ENCODE peak calls at places on chromosomes 3 and 15, in nine cellular contexts. S is neural progenitor cell, H is upper lobe of right lung, W is heart left ventricle, X is cardiac muscle cell, F is adrenal gland, Y is heart right ventricle, Z is left lung, R is astrocyte. K is an unnamed sample. For H3K36me3, the result is how much of the 10 kb centered on the place peaks cover.

GRCh38 chr3:125028657-125029056 is 27.1 kb downstream of the HEG1 start:
- DNase-seq in S (no peak), F (no peak), W (no peak), Z (no peak), X (no peak), R (no peak), H (no peak), Y (no peak), K (no peak)

GRCh38 chr3:53274938-53275666 is 19.3 kb upstream of the TKT start:
- DNase-seq in W (no peak), R (no peak), X (no peak), S (no peak), F (no peak), H (peak), Z (no peak), Y (no peak), K (no peak)

GRCh38 chr3:105850593-105850992 is 18.2 kb downstream of the CBLB start:
- DNase-seq in R (no peak), H (no peak), Z (no peak), Y (no peak), X (no peak), F (no peak), S (no peak), W (no peak), K (no peak)

GRCh38 chr15:56677271-56677670 is 56.0 kb downstream of the ZNF280D start:
- DNase-seq in Z (no peak), Y (no peak), W (no peak), H (no peak), R (no peak), X (no peak), S (no peak), F (no peak), K (no peak)

GRCh38 chr15:31511707-31512310 is 185.2 kb downstream of the KLF13 start:
- DNase-seq in X (no peak), R (no peak), Z (no peak), H (no peak), Y (no peak), F (no peak), S (no peak), W (no peak), K (no peak)

GRCh38 chr15:93656041-93656440 is 567.0 kb upstream of the RGMA start:
- DNase-seq in R (no peak), X (no peak), Y (no peak), Z (no peak), S (no peak), F (no peak), W (no peak), H (no peak), K (no peak)

GRCh38 chr15:79028411-79028964 is 62.1 kb downstream of the RASGRF1 start:
- DNase-seq in X (peak), W (no peak), S (peak), Z (no peak), Y (peak), F (peak), R (no peak), H (no peak), K (peak)

GRCh38 chr3:195270350-195271115 is 426 bp downstream of the XXYLT1 start:
- DNase-seq in H (peak), S (peak), X (peak), R (peak), W (peak), F (no peak), Z (peak), Y (peak), K (peak)

GRCh38 chr15:35281515-35281914 is 196.4 kb upstream of the NANOGP8 start:
- DNase-seq in S (no peak), X (no peak), F (no peak), W (no peak), Z (no peak), R (peak), H (no peak), Y (no peak), K (peak)

GRCh38 chr15:36024066-36024465 is 478.1 kb upstream of the DPH6 start:
- DNase-seq in R (no peak), S (no peak), Z (no peak), Y (peak), X (no peak), H (no peak), F (no peak), W (no peak), K (no peak)

GRCh38 chr3:48674505-48674904 is 11.2 kb downstream of the NCKIPSD start:
- DNase-seq in H (no peak), Z (peak), X (no peak), S (no peak), F (no peak), R (no peak), Y (no peak), W (no peak), K (no peak)

GRCh38 chr15:88209111-88209510 is 47.4 kb downstream of the NTRK3 start:
- DNase-seq in F (no peak), S (no peak), H (no peak), Y (no peak), X (no peak), Z (no peak), W (no peak), R (no peak), K (no peak)

GRCh38 chr3:4908066-4908768 is 71.0 kb upstream of the BHLHE40 start:
- DNase-seq in Z (no peak), H (no peak), F (no peak), W (no peak), S (no peak), Y (no peak), X (peak), R (no peak), K (no peak)

GRCh38 chr3:190494907-190495306 is 19.0 kb upstream of the IL1RAP start:
- DNase-seq in Y (no peak), X (no peak), W (no peak), R (no peak), H (no peak), F (no peak), Z (no peak), S (no peak), K (no peak)

GRCh38 chr3:168186293-168186983 is 90.7 kb upstream of the GOLIM4 start:
- DNase-seq in Y (no peak), F (no peak), X (no peak), R (no peak), Z (no peak), S (no peak), W (no peak), H (no peak), K (no peak)

GRCh38 chr3:193777524-193777923 is 184.5 kb downstream of the OPA1 start:
- DNase-seq in H (no peak), W (no peak), Y (no peak), R (no peak), F (no peak), X (no peak), S (no peak), Z (no peak), K (no peak)

GRCh38 chr3:157755254-157755653 is 252.0 kb upstream of the VEPH1 start:
- DNase-seq in R (no peak), F (no peak), Y (no peak), Z (no peak), X (peak), S (no peak), W (no peak), H (no peak), K (no peak)

GRCh38 chr3:87798567-87798947 is 260.2 kb downstream of the CGGBP1 start:
- DNase-seq in X (no peak), H (no peak), F (no peak), Y (no peak), Z (no peak), W (no peak), S (no peak), R (no peak), K (peak)

GRCh38 chr3:153290278-153291015 is 128.4 kb downstream of the RAP2B start:
- DNase-seq in W (no peak), Z (no peak), S (no peak), F (no peak), Y (no peak), R (no peak), X (no peak), H (no peak), K (no peak)

GRCh38 chr15:81322708-81323253 is 1.2 kb downstream of the STARD5 start:
- DNase-seq in W (no peak), H (no peak), F (no peak), Z (no peak), S (no peak), R (no peak), X (no peak), Y (no peak), K (no peak)

GRCh38 chr15:33360876-33361275 is 50.1 kb downstream of the RYR3 start:
- DNase-seq in Z (no peak), X (no peak), W (peak), H (no peak), R (no peak), Y (peak), S (no peak), F (no peak), K (no peak)

GRCh38 chr15:36769110-36769509 is 189.7 kb downstream of the CDIN1 start:
- DNase-seq in Y (no peak), X (no peak), R (peak), F (no peak), Z (no peak), H (no peak), S (no peak), W (no peak), K (peak)

GRCh38 chr3:147393261-147393964 is 12.9 kb downstream of the ZIC4 start:
- DNase-seq in X (peak), R (no peak), W (no peak), Y (no peak), F (no peak), S (peak), Z (peak), H (no peak), K (no peak)

GRCh38 chr3:36814071-36814717 is 49.8 kb upstream of the DCLK3 start:
- DNase-seq in Y (no peak), W (no peak), S (no peak), Z (no peak), H (no peak), F (no peak), R (no peak), X (peak), K (no peak)

GRCh38 chr3:141442914-141443313 is 43.9 kb upstream of the RASA2 start:
- DNase-seq in F (no peak), Z (no peak), H (no peak), Y (no peak), X (no peak), R (no peak), S (no peak), W (no peak), K (no peak)

GRCh38 chr3:32216172-32216783 is 22.2 kb upstream of the CMTM8 start:
- DNase-seq in Y (no peak), Z (no peak), S (no peak), X (no peak), H (no peak), F (no peak), W (no peak), R (no peak), K (no peak)

GRCh38 chr15:66881173-66881905 is 179.3 kb downstream of the SMAD6 start:
- DNase-seq in R (no peak), W (no peak), Y (no peak), F (peak), S (no peak), H (no peak), Z (no peak), X (no peak), K (no peak)

GRCh38 chr15:66878761-66879160 is 176.7 kb downstream of the SMAD6 start:
- DNase-seq in S (no peak), Z (no peak), X (peak), W (peak), F (no peak), Y (no peak), H (no peak), R (no peak), K (no peak)

GRCh38 chr15:66879511-66879910 is 177.5 kb downstream of the SMAD6 start:
- DNase-seq in X (no peak), W (peak), S (no peak), Z (no peak), Y (no peak), R (no peak), F (no peak), H (no peak), K (no peak)

GRCh38 chr15:66880380-66881155 is 178.5 kb downstream of the SMAD6 start:
- DNase-seq in R (no peak), F (no peak), W (no peak), X (no peak), Z (no peak), S (no peak), Y (no peak), H (no peak), K (no peak)

GRCh38 chr15:66879968-66880367 is 177.9 kb downstream of the SMAD6 start:
- DNase-seq in X (no peak), H (no peak), Y (no peak), W (peak), F (no peak), Z (no peak), R (no peak), S (no peak), K (no peak)
- H3K27ac ChIP-seq in X (no peak), H (no peak), Y (peak), W (no peak), F (no peak), Z (no peak), R (no peak), S (no peak), K (no peak)

DNA sequence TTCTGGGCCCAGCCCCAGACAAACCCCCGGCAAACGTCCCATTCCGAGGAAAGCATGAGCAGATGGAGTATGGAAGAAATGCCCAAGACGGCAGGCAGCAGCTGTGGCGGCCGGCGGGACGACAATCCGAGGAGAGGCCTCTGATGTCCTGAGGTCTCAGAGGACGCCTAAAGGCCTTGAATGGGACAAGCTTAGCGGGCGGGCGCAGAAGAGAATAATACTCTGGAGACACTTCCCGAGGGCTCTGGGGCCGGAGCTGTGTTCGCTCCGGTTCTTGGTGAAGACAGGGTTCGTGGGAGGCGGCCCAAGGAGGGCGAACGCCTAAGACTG is 454 bp upstream of the OGG1 start:
- DNase-seq in H (no peak), W (no peak), F (no peak), X (no peak), Y (no peak), Z (no peak), S (no peak), R (no peak), K (no peak)
- TF ChIP-seq CTCF in H (no peak), W (no peak), F (peak), X (no peak), Y (no peak), Z (no peak), S (no peak), R (no peak), K (no peak)

DNA sequence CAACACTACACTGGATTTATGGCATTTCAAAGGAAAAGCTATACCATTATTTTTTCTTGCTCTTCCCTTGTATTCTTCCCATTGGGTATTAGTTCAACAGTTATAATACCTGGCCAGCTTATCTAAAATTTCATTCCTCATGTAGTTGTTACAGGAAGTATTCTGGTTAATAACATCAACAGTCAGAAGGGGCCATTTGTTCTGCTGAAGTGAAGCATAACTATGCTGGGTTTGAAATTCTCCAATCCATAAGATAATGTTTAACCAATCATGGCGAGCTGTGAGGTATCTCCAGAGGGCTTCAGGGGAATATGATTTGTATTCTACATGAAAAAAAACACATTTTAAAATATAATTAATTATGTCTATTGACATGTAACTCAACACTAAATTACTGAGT is 43.4 kb downstream of the SPG11 start:
- DNase-seq in R (no peak), Z (no peak), X (no peak), H (no peak), W (no peak), S (no peak), F (no peak), Y (no peak), K (no peak)
- H3K36me3 ChIP-seq in R (under half), Z (half or more), X (under half), H (half or more), W (under half), S (under half), F (under half), Y (under half), K (under half)

GRCh38 chr3:45528429-45528828 is 66.1 kb upstream of the LIMD1 start:
- DNase-seq in H (no peak), Z (no peak), Y (no peak), F (no peak), R (peak), S (no peak), W (no peak), X (no peak), K (no peak)
- H3K27ac ChIP-seq in H (no peak), Z (no peak), Y (no peak), F (no peak), R (peak), S (no peak), W (no peak), X (no peak), K (peak)

K was measured in brain microvascular endothelial cell.